ENCODE peak calls at places on chromosomes 7 and 10, in seven cellular contexts. C, L, A, E, V, N and Z are unnamed samples.

GRCh38 chr7:95367606-95368005 is 28.6 kb downstream of the PON3 start:
- DNase-seq in E (no peak), V (no peak), C (peak), A (no peak), L (no peak), N (no peak), Z (no peak)

GRCh38 chr7:135490783-135491182 is 19.1 kb downstream of the CNOT4 start:
- DNase-seq in L (no peak), A (no peak), C (peak), V (no peak), E (no peak), N (no peak), Z (peak)

GRCh38 chr7:96075510-96076349 is 246.2 kb downstream of the SLC25A13 start:
- DNase-seq in N (no peak), C (peak), L (peak), E (no peak), A (peak), V (peak), Z (peak)

GRCh38 chr7:24757799-24758275 is 573 bp upstream of the GSDME start:
- DNase-seq in L (no peak), A (no peak), E (no peak), V (no peak), C (peak), N (no peak), Z (no peak)

GRCh38 chr7:22447759-22448158 is 52.2 kb downstream of the STEAP1B start:
- DNase-seq in C (no peak), E (no peak), A (no peak), N (no peak), L (no peak), V (no peak), Z (no peak)

GRCh38 chr7:27160147-27160545 is 3.7 kb upstream of the HOXA7 start:
- DNase-seq in N (no peak), E (no peak), V (peak), L (no peak), C (no peak), A (no peak), Z (peak)

GRCh38 chr10:100743626-100744135 is 1.7 kb upstream of the PAX2 start:
- DNase-seq in V (no peak), A (peak), C (peak), L (peak), E (peak), N (no peak), Z (peak)

GRCh38 chr10:114271014-114271778 is 32.1 kb downstream of the VWA2 start:
- DNase-seq in E (no peak), C (peak), A (no peak), N (no peak), L (no peak), V (peak), Z (peak)

GRCh38 chr10:113709221-113709838 is 29.6 kb downstream of the CASP7 start:
- DNase-seq in A (peak), V (no peak), L (no peak), N (no peak), C (peak), E (peak), Z (no peak)

GRCh38 chr10:4351723-4352565 is 474.1 kb upstream of the AKR1E2 start:
- DNase-seq in N (no peak), C (peak), A (no peak), L (no peak), E (no peak), V (no peak), Z (peak)

GRCh38 chr10:89954787-89955566 is 253.6 kb downstream of the KIF20B start:
- DNase-seq in C (no peak), E (no peak), A (no peak), L (no peak), N (no peak), V (no peak), Z (no peak)

GRCh38 chr10:42987121-42987541 is 89.7 kb upstream of the RET start:
- DNase-seq in A (no peak), E (no peak), V (peak), N (no peak), C (no peak), L (no peak), Z (no peak)

GRCh38 chr10:61836888-61837747 is 64.4 kb upstream of the ARID5B start:
- DNase-seq in C (peak), L (no peak), A (peak), N (no peak), V (no peak), E (peak), Z (peak)

GRCh38 chr10:76784076-76784475 is 853.5 kb downstream of the KCNMA1 start:
- DNase-seq in V (no peak), N (no peak), C (no peak), E (no peak), L (no peak), A (no peak), Z (no peak)

GRCh38 chr10:66307826-66308225 is 618.0 kb upstream of the LRRTM3 start:
- DNase-seq in C (peak), N (no peak), L (no peak), A (no peak), E (no peak), V (no peak), Z (peak)

GRCh38 chr10:46514899-46515298 is 41.6 kb downstream of the GPRIN2 start:
- DNase-seq in V (peak), A (no peak), L (no peak), N (no peak), C (no peak), E (no peak), Z (no peak)

GRCh38 chr10:126458453-126458852 is 70.2 kb upstream of the ADAM12 start:
- DNase-seq in L (no peak), N (no peak), C (peak), E (no peak), A (no peak), V (no peak), Z (peak)

GRCh38 chr7:107661081-107661864 is 645 bp downstream of the SLC26A4 start:
- DNase-seq in N (no peak), L (no peak), V (peak), C (peak), E (no peak), A (peak), Z (peak)

GRCh38 chr7:158824028-158824427 is 5.3 kb downstream of the ESYT2 start:
- DNase-seq in V (no peak), E (no peak), A (peak), C (no peak), N (no peak), L (no peak), Z (no peak)

GRCh38 chr10:17533731-17534130 is 79.3 kb upstream of the ST8SIA6 start:
- DNase-seq in L (no peak), E (no peak), C (no peak), V (no peak), N (no peak), A (no peak), Z (no peak)

GRCh38 chr10:88113657-88114272 is 250.3 kb downstream of the PTEN start:
- DNase-seq in N (no peak), V (no peak), A (no peak), E (no peak), L (no peak), C (no peak), Z (no peak)

GRCh38 chr7:134472572-134473242 is 13.8 kb upstream of the AKR1B1 start:
- DNase-seq in L (no peak), V (no peak), N (no peak), E (no peak), A (no peak), C (no peak), Z (no peak)

GRCh38 chr7:258476-259190 is 31.3 kb upstream of the FOXL3 start:
- DNase-seq in A (no peak), N (no peak), V (peak), L (no peak), E (no peak), C (no peak), Z (no peak)

GRCh38 chr10:44422631-44423030 is 37.7 kb upstream of the CXCL12 start:
- DNase-seq in E (no peak), A (no peak), L (no peak), V (no peak), C (no peak), N (no peak), Z (no peak)

GRCh38 chr10:106981461-106981850 is 183.1 kb downstream of the SORCS1 start:
- DNase-seq in L (no peak), V (no peak), A (no peak), E (no peak), C (no peak), N (no peak), Z (peak)

GRCh38 chr10:35925511-35925910 is 283.4 kb upstream of the FZD8 start:
- DNase-seq in V (no peak), A (no peak), E (no peak), L (no peak), C (peak), N (no peak), Z (peak)

GRCh38 chr7:106678795-106679152 is 17.8 kb upstream of the CCDC71L start:
- DNase-seq in N (no peak), A (no peak), E (no peak), C (no peak), V (no peak), L (no peak), Z (no peak)

GRCh38 chr10:45505336-45505735 is 131.3 kb downstream of the ALOX5 start:
- DNase-seq in C (no peak), E (no peak), L (no peak), N (no peak), A (no peak), V (no peak), Z (no peak)

GRCh38 chr10:86345296-86346168 is 21.1 kb downstream of the GRID1 start:
- DNase-seq in L (no peak), V (peak), C (peak), E (no peak), N (no peak), A (no peak), Z (peak)

GRCh38 chr10:94103902-94104301 is 110.2 kb downstream of the PLCE1 start:
- DNase-seq in A (no peak), E (peak), V (no peak), N (no peak), C (no peak), L (no peak), Z (no peak)

GRCh38 chr7:52863667-52864066 is 171.8 kb upstream of the POM121L12 start:
- DNase-seq in V (no peak), N (no peak), A (no peak), C (peak), E (no peak), L (no peak), Z (no peak)